ENCODE peak calls at places on chromosomes 6 and 20, in four cellular contexts. L, O, P and E are unnamed samples.

GRCh38 chr6:105849741-105850140 is 236.4 kb upstream of the PRDM1 start:
- DNase-seq in L (no peak), O (no peak), P (no peak), E (peak; percentile 33)

GRCh38 chr20:17651761-17652388 is 30.2 kb downstream of the RRBP1 start:
- DNase-seq in L (no peak), O (no peak), P (no peak), E (no peak)

GRCh38 chr20:973785-974194 is 28.3 kb downstream of the RSPO4 start:
- DNase-seq in L (no peak), O (peak; percentile 55), P (no peak), E (peak; percentile 78)

GRCh38 chr20:2109425-2110210 is 8.0 kb downstream of the STK35 start:
- DNase-seq in L (peak; percentile 89), O (no peak), P (peak; percentile 27), E (peak; percentile 66)

GRCh38 chr6:14333556-14334305 is 216.2 kb downstream of the CD83 start:
- DNase-seq in L (no peak), O (no peak), P (no peak), E (no peak)

GRCh38 chr20:57469418-57470211 is 55.3 kb downstream of the CTCFL start:
- DNase-seq in L (peak; percentile 86), O (no peak), P (peak; percentile 26), E (no peak)

GRCh38 chr20:47782091-47782490 is 3.2 kb downstream of the SULF2 start:
- DNase-seq in L (no peak), O (no peak), P (no peak), E (no peak)

GRCh38 chr6:17015551-17016381 is 86.1 kb upstream of the STMND1 start:
- DNase-seq in L (peak; percentile 47), O (no peak), P (no peak), E (peak; percentile 48)

GRCh38 chr6:81098109-81098814 is 654.2 kb downstream of the TENT5A start:
- DNase-seq in L (no peak), O (no peak), P (no peak), E (no peak)

GRCh38 chr6:5085638-5086293 is 625 bp downstream of the PPP1R3G start:
- DNase-seq in L (peak; percentile 57), O (no peak), P (no peak), E (peak; percentile 22)

GRCh38 chr6:129795261-129795660 is 65.9 kb downstream of the TMEM244 start:
- DNase-seq in L (no peak), O (no peak), P (no peak), E (no peak)

GRCh38 chr6:169445227-169445626 is 191.6 kb upstream of the THBS2 start:
- DNase-seq in L (no peak), O (no peak), P (no peak), E (no peak)

GRCh38 chr6:14674867-14675648 is 557.5 kb downstream of the CD83 start:
- DNase-seq in L (no peak), O (no peak), P (no peak), E (no peak)

GRCh38 chr6:87174078-87174579 is 18.8 kb downstream of the ZNF292 start:
- DNase-seq in L (peak; percentile 49), O (no peak), P (no peak), E (no peak)

GRCh38 chr6:35370124-35370741 is 27.9 kb downstream of the PPARD start:
- DNase-seq in L (peak; percentile 78), O (peak; percentile 73), P (peak; percentile 19), E (no peak)

GRCh38 chr20:17542993-17543412 is 11.8 kb upstream of the BFSP1 start:
- DNase-seq in L (no peak), O (no peak), P (peak; percentile 24), E (no peak)

GRCh38 chr6:117169781-117170281 is 95.5 kb upstream of the VGLL2 start:
- DNase-seq in L (no peak), O (no peak), P (no peak), E (no peak)

GRCh38 chr6:128600397-128600951 is 80.1 kb upstream of the PTPRK start:
- DNase-seq in L (no peak), O (no peak), P (no peak), E (no peak)

GRCh38 chr6:74785236-74785635 is 420.6 kb downstream of the COL12A1 start:
- DNase-seq in L (no peak), O (no peak), P (no peak), E (no peak)

GRCh38 chr6:125314019-125314581 is 12.3 kb upstream of the HDDC2 start:
- DNase-seq in L (peak; percentile 77), O (peak; percentile 42), P (peak; percentile 20), E (peak; percentile 77)

GRCh38 chr6:73180718-73181619 is 44.3 kb downstream of the KHDC1L start:
- DNase-seq in L (no peak), O (peak; percentile 39), P (no peak), E (peak; percentile 51)

GRCh38 chr6:36594816-36595167 is 630 bp downstream of the SRSF3 start:
- DNase-seq in L (no peak), O (no peak), P (no peak), E (peak; percentile 85)

GRCh38 chr6:36595168-36595818 is 1.1 kb downstream of the SRSF3 start:
- DNase-seq in L (peak; percentile 45), O (no peak), P (peak; percentile 39), E (peak; percentile 82)

GRCh38 chr6:36592221-36592655 is 1.9 kb upstream of the SRSF3 start:
- DNase-seq in L (no peak), O (no peak), P (no peak), E (no peak)

GRCh38 chr6:36596359-36596758 is 2.2 kb downstream of the SRSF3 start:
- DNase-seq in L (no peak), O (no peak), P (no peak), E (peak; percentile 62)

DNA sequence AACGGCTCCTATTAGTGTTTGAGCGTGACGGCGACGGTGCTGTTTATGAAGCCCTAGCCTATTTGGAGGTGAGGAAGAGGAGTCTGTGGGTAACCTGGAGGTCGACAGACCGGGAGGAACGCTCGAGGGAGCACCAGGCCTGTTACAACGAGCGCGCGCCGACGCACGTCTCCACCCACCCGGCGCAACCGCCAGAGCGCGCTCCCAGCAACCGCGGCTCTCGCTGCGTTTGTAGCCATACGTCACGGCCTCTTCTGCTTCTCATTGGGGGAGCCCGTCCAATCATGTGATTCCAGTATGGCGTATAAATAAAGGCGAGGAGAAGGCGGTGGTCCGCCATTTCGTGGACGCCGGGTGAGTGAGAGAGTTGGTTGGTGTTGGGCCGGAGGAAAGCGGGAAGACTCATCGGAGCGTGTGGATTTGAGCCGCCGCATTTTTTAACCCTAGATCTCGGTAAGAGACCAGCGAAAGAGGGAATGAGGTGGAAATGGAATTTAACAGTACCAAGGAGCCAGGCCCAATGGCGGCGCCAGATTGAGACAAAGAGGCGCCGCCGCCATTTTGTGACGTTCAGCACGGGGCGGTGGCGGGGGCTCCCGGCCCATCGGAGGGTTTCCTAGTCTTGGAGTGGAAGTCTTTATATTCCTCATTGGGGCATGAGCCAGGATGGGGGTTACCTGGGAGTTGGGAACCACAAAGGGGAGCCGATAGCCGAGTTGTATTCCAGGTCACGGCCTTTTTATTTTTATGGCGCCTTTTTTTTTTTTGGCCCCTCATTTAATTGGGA is at the start of gene SRSF3:
- DNase-seq in L (peak; percentile 98), O (peak; percentile 95), P (peak; percentile 97), E (peak; percentile 99)
- TF ChIP-seq POLR2A in L (no peak), O (peak; percentile 98), P (peak; percentile 100), E (peak; percentile 100)

GRCh38 chr6:134171517-134171916 is 119.1 kb upstream of the SLC2A12 start:
- DNase-seq in L (no peak), O (no peak), P (no peak), E (no peak)
- TF ChIP-seq POLR2A in L (no peak), O (no peak), P (no peak), E (peak; percentile 44)

GRCh38 chr6:39114707-39115599 is at the start of gene SAYSD1:
- DNase-seq in L (peak; percentile 96), O (peak; percentile 78), P (peak; percentile 91), E (peak; percentile 97)
- TF ChIP-seq POLR2A in L (no peak), O (peak; percentile 45), P (peak; percentile 63), E (peak; percentile 81)

DNA sequence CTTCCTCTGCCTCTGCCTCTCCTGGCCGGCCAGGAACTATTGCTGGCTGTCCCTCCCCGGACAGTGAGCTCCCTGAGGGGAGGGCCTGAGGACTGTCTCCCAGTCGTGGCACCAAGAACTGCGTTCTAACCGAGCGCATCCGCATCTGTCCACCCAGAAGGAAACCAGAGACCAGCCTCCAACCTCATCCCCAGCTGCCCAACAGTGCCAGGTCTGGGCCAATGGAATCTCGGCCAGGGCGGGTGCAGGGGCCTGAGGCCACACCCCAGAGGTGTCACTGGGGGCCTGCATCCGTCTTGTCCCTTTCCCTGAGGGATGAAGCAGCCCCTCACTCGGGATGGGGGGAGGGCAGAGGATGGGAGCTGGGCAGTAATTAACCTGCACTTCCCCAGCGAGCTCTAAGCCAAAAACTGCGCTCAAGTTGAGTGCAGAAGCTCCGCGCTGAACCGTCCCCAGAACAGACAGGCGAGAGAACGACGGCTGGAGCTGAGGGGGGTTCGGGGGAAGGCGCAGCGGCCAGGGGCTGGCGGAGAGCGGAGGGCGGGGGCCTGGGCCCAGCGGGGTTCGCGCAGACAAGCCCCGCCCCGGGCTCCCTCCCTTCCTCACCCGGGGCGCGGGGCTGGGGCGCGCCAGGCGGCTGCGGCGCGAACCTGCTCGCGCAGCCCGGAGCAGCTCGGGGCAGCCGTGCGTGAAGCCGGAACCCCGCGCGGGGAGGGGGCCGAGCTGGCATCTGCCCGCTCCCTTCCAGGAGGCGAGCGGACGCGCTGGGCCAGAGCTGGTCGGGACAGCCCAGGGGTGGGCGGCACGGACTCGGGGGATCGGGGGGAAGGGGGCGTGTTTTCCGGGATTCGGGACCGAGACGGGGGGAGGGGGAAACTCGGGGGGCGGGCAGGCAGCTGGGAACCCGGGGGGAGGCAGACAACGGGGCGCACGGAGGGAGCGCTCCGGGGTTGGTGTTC is 1.4 kb downstream of the TFEB start:
- DNase-seq in L (peak; percentile 84), O (peak; percentile 36), P (peak; percentile 66), E (peak; percentile 44)
- TF ChIP-seq POLR2A in L (no peak), O (no peak), P (peak; percentile 41), E (no peak)

GRCh38 chr20:62412194-62413024 is 5.3 kb upstream of the CABLES2 start:
- DNase-seq in L (no peak), O (no peak), P (no peak), E (no peak)
- TF ChIP-seq POLR2A in L (no peak), O (no peak), P (no peak), E (no peak)

GRCh38 chr6:22062807-22063408 is 233.9 kb downstream of the PRL start:
- DNase-seq in L (no peak), O (no peak), P (no peak), E (no peak)
- TF ChIP-seq POLR2A in L (no peak), O (no peak), P (no peak), E (no peak)

GRCh38 chr6:149032599-149033405 is 284.7 kb upstream of the TAB2 start:
- DNase-seq in L (no peak), O (no peak), P (peak; percentile 63), E (no peak)
- TF ChIP-seq POLR2A in L (no peak), O (no peak), P (no peak), E (no peak)

GRCh38 chr6:151340206-151340978 is 51.0 kb downstream of the ZBTB2 start:
- DNase-seq in L (no peak), O (no peak), P (no peak), E (no peak)
- TF ChIP-seq POLR2A in L (no peak), O (no peak), P (no peak), E (no peak)